ENCODE peak calls at places on chromosomes 12 and 14, in ten cellular contexts. One of them, this sample, is unnamed.

GRCh38 chr12:101243074-101243473 is 33.0 kb upstream of the SLC5A8 start:
- DNase-seq in stimulated activated CD4-positive, alpha-beta T cell treated with anti-CD3 and anti-CD28 coated beads, Interleukin-15, amount 100 ng/mL, for 1 hour: no peak
- DNase-seq in heart right ventricle: no peak
- DNase-seq in MG63: no peak
- DNase-seq in NAMALWA: no peak
- DNase-seq in CD8-positive, alpha-beta T cell: no peak
- DNase-seq in Caki2: no peak
- DNase-seq in substantia nigra: no peak
- DNase-seq in iris pigment epithelial cell: no peak
- DNase-seq in CD4-positive, alpha-beta memory T cell: no peak
- DNase-seq in this sample: no peak

GRCh38 chr14:72743626-72744025 is 150.3 kb downstream of the DPF3 start:
- DNase-seq in stimulated activated CD4-positive, alpha-beta T cell treated with anti-CD3 and anti-CD28 coated beads, Interleukin-15, amount 100 ng/mL, for 1 hour: no peak
- DNase-seq in heart right ventricle: no peak
- DNase-seq in MG63: no peak
- DNase-seq in NAMALWA: no peak
- DNase-seq in CD8-positive, alpha-beta T cell: peak
- DNase-seq in Caki2: no peak
- DNase-seq in substantia nigra: no peak
- DNase-seq in iris pigment epithelial cell: no peak
- DNase-seq in CD4-positive, alpha-beta memory T cell: no peak
- DNase-seq in this sample: no peak

GRCh38 chr14:105045710-105046326 is 19.4 kb downstream of the GPR132 start:
- DNase-seq in stimulated activated CD4-positive, alpha-beta T cell treated with anti-CD3 and anti-CD28 coated beads, Interleukin-15, amount 100 ng/mL, for 1 hour: peak
- DNase-seq in heart right ventricle: peak
- DNase-seq in MG63: peak
- DNase-seq in NAMALWA: peak
- DNase-seq in CD8-positive, alpha-beta T cell: peak
- DNase-seq in Caki2: peak
- DNase-seq in substantia nigra: peak
- DNase-seq in iris pigment epithelial cell: peak
- DNase-seq in CD4-positive, alpha-beta memory T cell: peak
- DNase-seq in this sample: peak

GRCh38 chr12:21220266-21220665 is 89.3 kb downstream of the SLCO1B1 start:
- DNase-seq in stimulated activated CD4-positive, alpha-beta T cell treated with anti-CD3 and anti-CD28 coated beads, Interleukin-15, amount 100 ng/mL, for 1 hour: no peak
- DNase-seq in heart right ventricle: no peak
- DNase-seq in MG63: no peak
- DNase-seq in NAMALWA: no peak
- DNase-seq in CD8-positive, alpha-beta T cell: no peak
- DNase-seq in Caki2: no peak
- DNase-seq in substantia nigra: no peak
- DNase-seq in iris pigment epithelial cell: no peak
- DNase-seq in CD4-positive, alpha-beta memory T cell: no peak
- DNase-seq in this sample: no peak

GRCh38 chr12:123057505-123058265 is 77.2 kb downstream of the ARL6IP4 start:
- DNase-seq in stimulated activated CD4-positive, alpha-beta T cell treated with anti-CD3 and anti-CD28 coated beads, Interleukin-15, amount 100 ng/mL, for 1 hour: no peak
- DNase-seq in heart right ventricle: no peak
- DNase-seq in MG63: no peak
- DNase-seq in NAMALWA: no peak
- DNase-seq in CD8-positive, alpha-beta T cell: no peak
- DNase-seq in Caki2: no peak
- DNase-seq in substantia nigra: no peak
- DNase-seq in iris pigment epithelial cell: no peak
- DNase-seq in CD4-positive, alpha-beta memory T cell: no peak
- DNase-seq in this sample: no peak

GRCh38 chr12:132847363-132848356 is 19.0 kb upstream of the GOLGA3 start:
- DNase-seq in stimulated activated CD4-positive, alpha-beta T cell treated with anti-CD3 and anti-CD28 coated beads, Interleukin-15, amount 100 ng/mL, for 1 hour: no peak
- DNase-seq in heart right ventricle: no peak
- DNase-seq in MG63: no peak
- DNase-seq in NAMALWA: no peak
- DNase-seq in CD8-positive, alpha-beta T cell: peak
- DNase-seq in Caki2: no peak
- DNase-seq in substantia nigra: no peak
- DNase-seq in iris pigment epithelial cell: no peak
- DNase-seq in CD4-positive, alpha-beta memory T cell: no peak
- DNase-seq in this sample: no peak

GRCh38 chr12:56695327-56696101 is 7.4 kb upstream of the PTGES3 start:
- DNase-seq in stimulated activated CD4-positive, alpha-beta T cell treated with anti-CD3 and anti-CD28 coated beads, Interleukin-15, amount 100 ng/mL, for 1 hour: no peak
- DNase-seq in heart right ventricle: no peak
- DNase-seq in MG63: no peak
- DNase-seq in NAMALWA: no peak
- DNase-seq in CD8-positive, alpha-beta T cell: no peak
- DNase-seq in Caki2: no peak
- DNase-seq in substantia nigra: no peak
- DNase-seq in iris pigment epithelial cell: no peak
- DNase-seq in CD4-positive, alpha-beta memory T cell: no peak
- DNase-seq in this sample: no peak

GRCh38 chr14:93648440-93649168 is 139.7 kb downstream of the PRIMA1 start:
- DNase-seq in stimulated activated CD4-positive, alpha-beta T cell treated with anti-CD3 and anti-CD28 coated beads, Interleukin-15, amount 100 ng/mL, for 1 hour: no peak
- DNase-seq in heart right ventricle: no peak
- DNase-seq in MG63: no peak
- DNase-seq in NAMALWA: peak
- DNase-seq in CD8-positive, alpha-beta T cell: no peak
- DNase-seq in Caki2: no peak
- DNase-seq in substantia nigra: no peak
- DNase-seq in iris pigment epithelial cell: no peak
- DNase-seq in CD4-positive, alpha-beta memory T cell: no peak
- DNase-seq in this sample: no peak

GRCh38 chr14:52356025-52356424 is 41.9 kb downstream of the PTGER2 start:
- DNase-seq in stimulated activated CD4-positive, alpha-beta T cell treated with anti-CD3 and anti-CD28 coated beads, Interleukin-15, amount 100 ng/mL, for 1 hour: no peak
- DNase-seq in heart right ventricle: no peak
- DNase-seq in MG63: no peak
- DNase-seq in NAMALWA: no peak
- DNase-seq in CD8-positive, alpha-beta T cell: no peak
- DNase-seq in Caki2: no peak
- DNase-seq in substantia nigra: no peak
- DNase-seq in iris pigment epithelial cell: peak
- DNase-seq in CD4-positive, alpha-beta memory T cell: no peak
- DNase-seq in this sample: no peak

GRCh38 chr12:24822121-24822899 is 126.6 kb downstream of the BCAT1 start:
- DNase-seq in stimulated activated CD4-positive, alpha-beta T cell treated with anti-CD3 and anti-CD28 coated beads, Interleukin-15, amount 100 ng/mL, for 1 hour: no peak
- DNase-seq in heart right ventricle: no peak
- DNase-seq in MG63: no peak
- DNase-seq in NAMALWA: no peak
- DNase-seq in CD8-positive, alpha-beta T cell: no peak
- DNase-seq in Caki2: no peak
- DNase-seq in substantia nigra: no peak
- DNase-seq in iris pigment epithelial cell: peak
- DNase-seq in CD4-positive, alpha-beta memory T cell: no peak
- DNase-seq in this sample: no peak

GRCh38 chr12:42732908-42733411 is 143.4 kb upstream of the PRICKLE1 start:
- DNase-seq in stimulated activated CD4-positive, alpha-beta T cell treated with anti-CD3 and anti-CD28 coated beads, Interleukin-15, amount 100 ng/mL, for 1 hour: no peak
- DNase-seq in heart right ventricle: no peak
- DNase-seq in MG63: no peak
- DNase-seq in NAMALWA: no peak
- DNase-seq in CD8-positive, alpha-beta T cell: no peak
- DNase-seq in Caki2: peak
- DNase-seq in substantia nigra: no peak
- DNase-seq in iris pigment epithelial cell: no peak
- DNase-seq in CD4-positive, alpha-beta memory T cell: no peak
- DNase-seq in this sample: no peak

GRCh38 chr12:113359133-113359938 is 949 bp downstream of the PLBD2 start:
- DNase-seq in stimulated activated CD4-positive, alpha-beta T cell treated with anti-CD3 and anti-CD28 coated beads, Interleukin-15, amount 100 ng/mL, for 1 hour: no peak
- DNase-seq in heart right ventricle: peak
- DNase-seq in MG63: peak
- DNase-seq in NAMALWA: no peak
- DNase-seq in CD8-positive, alpha-beta T cell: no peak
- DNase-seq in Caki2: no peak
- DNase-seq in substantia nigra: peak
- DNase-seq in iris pigment epithelial cell: no peak
- DNase-seq in CD4-positive, alpha-beta memory T cell: peak
- DNase-seq in this sample: peak

GRCh38 chr12:30913323-30913722 is 13.2 kb upstream of the TSPAN11 start:
- DNase-seq in stimulated activated CD4-positive, alpha-beta T cell treated with anti-CD3 and anti-CD28 coated beads, Interleukin-15, amount 100 ng/mL, for 1 hour: no peak
- DNase-seq in heart right ventricle: no peak
- DNase-seq in MG63: no peak
- DNase-seq in NAMALWA: no peak
- DNase-seq in CD8-positive, alpha-beta T cell: no peak
- DNase-seq in Caki2: no peak
- DNase-seq in substantia nigra: no peak
- DNase-seq in iris pigment epithelial cell: no peak
- DNase-seq in CD4-positive, alpha-beta memory T cell: no peak
- DNase-seq in this sample: no peak

GRCh38 chr12:105013892-105014291 is 27.8 kb downstream of the NOPCHAP1 start:
- DNase-seq in stimulated activated CD4-positive, alpha-beta T cell treated with anti-CD3 and anti-CD28 coated beads, Interleukin-15, amount 100 ng/mL, for 1 hour: no peak
- DNase-seq in heart right ventricle: no peak
- DNase-seq in MG63: peak
- DNase-seq in NAMALWA: no peak
- DNase-seq in CD8-positive, alpha-beta T cell: no peak
- DNase-seq in Caki2: peak
- DNase-seq in substantia nigra: no peak
- DNase-seq in iris pigment epithelial cell: peak
- DNase-seq in CD4-positive, alpha-beta memory T cell: no peak
- DNase-seq in this sample: no peak

GRCh38 chr12:31589582-31589895 is 1.4 kb downstream of the DENND5B start:
- DNase-seq in stimulated activated CD4-positive, alpha-beta T cell treated with anti-CD3 and anti-CD28 coated beads, Interleukin-15, amount 100 ng/mL, for 1 hour: no peak
- DNase-seq in heart right ventricle: peak
- DNase-seq in MG63: no peak
- DNase-seq in NAMALWA: peak
- DNase-seq in CD8-positive, alpha-beta T cell: no peak
- DNase-seq in Caki2: no peak
- DNase-seq in substantia nigra: no peak
- DNase-seq in iris pigment epithelial cell: peak
- DNase-seq in CD4-positive, alpha-beta memory T cell: no peak
- DNase-seq in this sample: no peak

GRCh38 chr12:79344855-79345840 is 345.6 kb downstream of the PAWR start:
- DNase-seq in stimulated activated CD4-positive, alpha-beta T cell treated with anti-CD3 and anti-CD28 coated beads, Interleukin-15, amount 100 ng/mL, for 1 hour: no peak
- DNase-seq in heart right ventricle: no peak
- DNase-seq in MG63: peak
- DNase-seq in NAMALWA: peak
- DNase-seq in CD8-positive, alpha-beta T cell: no peak
- DNase-seq in Caki2: peak
- DNase-seq in substantia nigra: no peak
- DNase-seq in iris pigment epithelial cell: peak
- DNase-seq in CD4-positive, alpha-beta memory T cell: no peak
- DNase-seq in this sample: no peak

GRCh38 chr14:102568115-102568614 is 24.3 kb upstream of the RCOR1 start:
- DNase-seq in stimulated activated CD4-positive, alpha-beta T cell treated with anti-CD3 and anti-CD28 coated beads, Interleukin-15, amount 100 ng/mL, for 1 hour: no peak
- DNase-seq in heart right ventricle: no peak
- DNase-seq in MG63: no peak
- DNase-seq in NAMALWA: peak
- DNase-seq in CD8-positive, alpha-beta T cell: peak
- DNase-seq in Caki2: peak
- DNase-seq in substantia nigra: no peak
- DNase-seq in iris pigment epithelial cell: no peak
- DNase-seq in CD4-positive, alpha-beta memory T cell: peak
- DNase-seq in this sample: no peak

GRCh38 chr14:96105921-96106441 is 66.8 kb downstream of the C14orf132 start:
- DNase-seq in stimulated activated CD4-positive, alpha-beta T cell treated with anti-CD3 and anti-CD28 coated beads, Interleukin-15, amount 100 ng/mL, for 1 hour: no peak
- DNase-seq in heart right ventricle: no peak
- DNase-seq in MG63: no peak
- DNase-seq in NAMALWA: no peak
- DNase-seq in CD8-positive, alpha-beta T cell: no peak
- DNase-seq in Caki2: no peak
- DNase-seq in substantia nigra: no peak
- DNase-seq in iris pigment epithelial cell: no peak
- DNase-seq in CD4-positive, alpha-beta memory T cell: no peak
- DNase-seq in this sample: no peak

GRCh38 chr12:76266797-76267196 is 81.4 kb downstream of the BBS10 start:
- DNase-seq in stimulated activated CD4-positive, alpha-beta T cell treated with anti-CD3 and anti-CD28 coated beads, Interleukin-15, amount 100 ng/mL, for 1 hour: no peak
- DNase-seq in heart right ventricle: no peak
- DNase-seq in MG63: peak
- DNase-seq in NAMALWA: no peak
- DNase-seq in CD8-positive, alpha-beta T cell: no peak
- DNase-seq in Caki2: no peak
- DNase-seq in substantia nigra: no peak
- DNase-seq in iris pigment epithelial cell: peak
- DNase-seq in CD4-positive, alpha-beta memory T cell: no peak
- DNase-seq in this sample: no peak

GRCh38 chr14:100567009-100567876 is 20.0 kb downstream of the BEGAIN start:
- DNase-seq in stimulated activated CD4-positive, alpha-beta T cell treated with anti-CD3 and anti-CD28 coated beads, Interleukin-15, amount 100 ng/mL, for 1 hour: no peak
- DNase-seq in heart right ventricle: no peak
- DNase-seq in MG63: no peak
- DNase-seq in NAMALWA: no peak
- DNase-seq in CD8-positive, alpha-beta T cell: no peak
- DNase-seq in Caki2: no peak
- DNase-seq in substantia nigra: no peak
- DNase-seq in iris pigment epithelial cell: no peak
- DNase-seq in CD4-positive, alpha-beta memory T cell: no peak
- DNase-seq in this sample: no peak

GRCh38 chr12:99523853-99524252 is 123.7 kb upstream of the GARIN6 start:
- DNase-seq in stimulated activated CD4-positive, alpha-beta T cell treated with anti-CD3 and anti-CD28 coated beads, Interleukin-15, amount 100 ng/mL, for 1 hour: no peak
- DNase-seq in heart right ventricle: no peak
- DNase-seq in MG63: no peak
- DNase-seq in NAMALWA: no peak
- DNase-seq in CD8-positive, alpha-beta T cell: no peak
- DNase-seq in Caki2: no peak
- DNase-seq in substantia nigra: no peak
- DNase-seq in iris pigment epithelial cell: no peak
- DNase-seq in CD4-positive, alpha-beta memory T cell: no peak
- DNase-seq in this sample: no peak

GRCh38 chr12:67816269-67816668 is 167.7 kb downstream of the DYRK2 start:
- DNase-seq in stimulated activated CD4-positive, alpha-beta T cell treated with anti-CD3 and anti-CD28 coated beads, Interleukin-15, amount 100 ng/mL, for 1 hour: no peak
- DNase-seq in heart right ventricle: no peak
- DNase-seq in MG63: no peak
- DNase-seq in NAMALWA: no peak
- DNase-seq in CD8-positive, alpha-beta T cell: no peak
- DNase-seq in Caki2: peak
- DNase-seq in substantia nigra: no peak
- DNase-seq in iris pigment epithelial cell: no peak
- DNase-seq in CD4-positive, alpha-beta memory T cell: no peak
- DNase-seq in this sample: no peak